ENCODE peak calls at places on chromosome X, in five cellular contexts. L is A549, A is K562, U is HepG2, C is H1. R is an unnamed sample.

GRCh38 chrX:136691028-136691809 is 43.3 kb downstream of the CD40LG start:
- DNase-seq in C (no peak), U (no peak), L (no peak), A (no peak), R (no peak)

GRCh38 chrX:78555401-78555980 is 103.6 kb downstream of the RTL3 start:
- DNase-seq in A (no peak), C (no peak), U (no peak), L (no peak), R (peak; percentile 1)

GRCh38 chrX:111560801-111561200 is 49.4 kb downstream of the SERTM2 start:
- DNase-seq in U (no peak), C (no peak), L (no peak), A (no peak), R (no peak)

GRCh38 chrX:56733459-56734046 is 4.5 kb downstream of the NBDY start:
- DNase-seq in A (peak; percentile 11), C (no peak), U (peak; percentile 17), L (peak; percentile 53), R (peak; percentile 51)

GRCh38 chrX:68994135-68994882 is 165.5 kb downstream of the EFNB1 start:
- DNase-seq in U (no peak), C (no peak), A (no peak), L (no peak), R (no peak)

GRCh38 chrX:16119353-16120220 is 3.8 kb upstream of the GRPR start:
- DNase-seq in C (no peak), U (no peak), A (no peak), L (peak; percentile 4), R (no peak)

GRCh38 chrX:120446503-120446902 is 22.6 kb downstream of the LAMP2 start:
- DNase-seq in U (no peak), L (peak; percentile 1), A (no peak), C (no peak), R (peak; percentile 32)

GRCh38 chrX:100410083-100410590 is at the start of gene PCDH19:
- DNase-seq in C (no peak), A (no peak), U (no peak), L (peak; percentile 44), R (peak; percentile 54)

GRCh38 chrX:97027384-97027922 is 143.7 kb downstream of the RPA4 start:
- DNase-seq in U (peak; percentile 0), L (peak; percentile 4), A (no peak), C (no peak), R (no peak)

GRCh38 chrX:139762400-139763183 is 54.6 kb upstream of the MCF2 start:
- DNase-seq in U (no peak), A (no peak), C (no peak), L (no peak), R (no peak)

GRCh38 chrX:134512566-134512965 is 52.6 kb downstream of the HPRT1 start:
- DNase-seq in L (peak; percentile 48), A (no peak), U (peak; percentile 25), C (no peak), R (peak; percentile 47)

GRCh38 chrX:41692162-41692749 is 3.5 kb downstream of the GPR34 start:
- DNase-seq in U (no peak), C (no peak), A (no peak), L (no peak), R (no peak)

GRCh38 chrX:81957900-81958545 is 756.1 kb downstream of the SH3BGRL start:
- DNase-seq in L (peak; percentile 29), C (no peak), U (no peak), A (no peak), R (no peak)

GRCh38 chrX:107450823-107451509 is 1.5 kb downstream of the FRMPD3 start:
- DNase-seq in L (peak; percentile 16), C (no peak), A (peak; percentile 32), U (no peak), R (no peak)

GRCh38 chrX:131723646-131724045 is 179.8 kb downstream of the OR13H1 start:
- DNase-seq in C (no peak), L (no peak), U (no peak), A (no peak), R (no peak)

GRCh38 chrX:7294483-7294882 is 146.5 kb upstream of the PUDP start:
- DNase-seq in L (no peak), A (no peak), U (no peak), C (no peak), R (no peak)

GRCh38 chrX:144732588-144732987 is 514.7 kb upstream of the SPANXN1 start:
- DNase-seq in U (no peak), L (no peak), C (no peak), A (no peak), R (no peak)

GRCh38 chrX:12974217-12974796 is 603 bp upstream of the TMSB4X start:
- DNase-seq in C (no peak), L (peak; percentile 84), U (no peak), A (peak; percentile 66), R (peak; percentile 58)

GRCh38 chrX:147848543-147849448 is 62.9 kb upstream of the FMR1 start:
- DNase-seq in C (no peak), L (no peak), U (no peak), A (peak; percentile 5), R (no peak)

GRCh38 chrX:19040373-19040772 is 56.5 kb upstream of the PHKA2 start:
- DNase-seq in L (no peak), U (no peak), C (no peak), A (no peak), R (peak; percentile 1)

GRCh38 chrX:131262738-131263679 is 26.1 kb downstream of the IGSF1 start:
- DNase-seq in C (no peak), U (peak; percentile 35), L (peak; percentile 51), A (peak; percentile 72), R (peak; percentile 1)

GRCh38 chrX:34350552-34350951 is 218.4 kb upstream of the FAM47A start:
- DNase-seq in C (no peak), L (no peak), A (no peak), U (no peak), R (peak; percentile 76)

GRCh38 chrX:31423575-31424284 is 351.9 kb upstream of the FTHL17 start:
- DNase-seq in A (peak; percentile 9), C (peak; percentile 5), L (peak; percentile 17), U (peak; percentile 15), R (peak; percentile 44)

GRCh38 chrX:12443534-12444098 is 305.3 kb downstream of the FRMPD4 start:
- DNase-seq in C (no peak), A (no peak), U (no peak), L (no peak), R (no peak)

GRCh38 chrX:6456196-6456595 is 78.7 kb downstream of the VCX3A start:
- DNase-seq in U (no peak), L (no peak), A (no peak), C (no peak), R (no peak)

GRCh38 chrX:42809569-42809968 is 31.6 kb upstream of the PPP1R2C start:
- DNase-seq in U (no peak), L (no peak), A (no peak), C (no peak), R (no peak)

DNA sequence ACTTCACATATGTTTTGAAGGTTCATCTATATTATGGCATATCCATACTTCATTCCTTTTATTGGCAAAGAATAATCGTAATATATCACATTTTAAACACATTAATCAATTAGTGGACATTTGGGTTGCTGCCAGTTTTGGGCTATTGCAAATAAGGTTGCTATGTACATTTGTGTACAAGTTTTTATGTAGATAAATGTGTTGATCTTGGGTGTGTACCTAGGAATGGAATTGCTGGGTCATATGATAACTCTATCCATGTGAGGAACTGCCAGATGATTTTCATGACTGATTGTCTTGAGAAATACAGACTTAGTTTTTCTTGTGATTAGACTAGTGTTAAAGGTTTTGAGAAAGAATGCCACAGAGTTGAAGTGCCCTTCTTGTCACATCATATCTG is 99.2 kb upstream of the RAB40AL start:
- DNase-seq in A (no peak), L (no peak), C (no peak), U (no peak), R (no peak)
- TF ChIP-seq JUN in A (no peak), L (no peak), C (no peak), U (no peak), R (no peak)

GRCh38 chrX:153937056-153937455 is 2.2 kb upstream of the NAA10 start:
- DNase-seq in C (no peak), A (no peak), L (no peak), U (no peak), R (no peak)

GRCh38 chrX:153935326-153935851 is 552 bp upstream of the NAA10 start:
- DNase-seq in C (no peak), L (no peak), U (no peak), A (peak; percentile 28), R (no peak)

GRCh38 chrX:153932220-153932915 is 2.5 kb downstream of the NAA10 start:
- DNase-seq in U (no peak), C (no peak), A (no peak), L (no peak), R (no peak)

GRCh38 chrX:153933751-153934472 is 925 bp downstream of the NAA10 start:
- DNase-seq in A (no peak), C (no peak), L (no peak), U (no peak), R (no peak)

GRCh38 chrX:153934473-153935325 is at the start of gene NAA10:
- DNase-seq in U (peak; percentile 32), A (peak; percentile 94), L (peak; percentile 72), C (no peak), R (peak; percentile 62)
- TF ChIP-seq POLR2A in U (no peak), A (no peak), L (peak; percentile 63), C (no peak), R (no peak)

GRCh38 chrX:46573331-46573895 is at the start of gene CHST7:
- DNase-seq in U (peak; percentile 54), C (no peak), A (no peak), L (peak; percentile 80), R (peak; percentile 75)

GRCh38 chrX:46574941-46575381 is 1.4 kb downstream of the CHST7 start:
- DNase-seq in L (no peak), A (no peak), U (no peak), C (no peak), R (peak; percentile 26)

GRCh38 chrX:46575586-46575985 is 2.0 kb downstream of the CHST7 start:
- DNase-seq in U (no peak), A (no peak), C (no peak), L (no peak), R (peak; percentile 30)

GRCh38 chrX:46573896-46574336 is 351 bp downstream of the CHST7 start:
- DNase-seq in C (no peak), U (peak; percentile 53), L (peak; percentile 83), A (no peak), R (peak; percentile 63)

GRCh38 chrX:46574337-46574940 is 874 bp downstream of the CHST7 start:
- DNase-seq in A (no peak), C (no peak), L (peak; percentile 48), U (peak; percentile 12), R (peak; percentile 29)
- TF ChIP-seq JUN in A (no peak), C (no peak), L (no peak), U (no peak), R (no peak)

GRCh38 chrX:37714479-37714878 is 28.9 kb downstream of the XK start:
- DNase-seq in L (no peak), U (no peak), C (no peak), A (no peak), R (no peak)

GRCh38 chrX:37717708-37718107 is 32.1 kb downstream of the XK start:
- DNase-seq in U (no peak), C (no peak), A (no peak), L (no peak), R (no peak)

GRCh38 chrX:37711991-37712390 is 26.4 kb downstream of the XK start:
- DNase-seq in A (no peak), U (no peak), L (no peak), C (no peak), R (no peak)

GRCh38 chrX:37712458-37712857 is 26.9 kb downstream of the XK start:
- DNase-seq in A (no peak), L (no peak), C (no peak), U (no peak), R (no peak)

GRCh38 chrX:37716502-37717068 is 31.0 kb downstream of the XK start:
- DNase-seq in U (no peak), L (no peak), C (no peak), A (peak; percentile 69), R (no peak)
- TF ChIP-seq POLR2A in U (no peak), L (no peak), C (no peak), A (no peak), R (no peak)